ENCODE peak calls at places on chromosomes 7 and 10, in four cellular contexts. O is endothelial cell of umbilical vein, B is GM12878, K is cardiac fibroblast. U is an unnamed sample.
A peak's percentile ranks its signal among the peaks of the same experiment; 100 is the strongest.

GRCh38 chr7:45147858-45148652 is 9.5 kb upstream of the RAMP3 start:
- DNase-seq in B (no peak), K (no peak), O (no peak), U (no peak)

GRCh38 chr7:120862987-120863386 is 5.0 kb upstream of the TSPAN12 start:
- DNase-seq in K (no peak), B (no peak), O (no peak), U (no peak)

GRCh38 chr7:139111885-139112284 is 2.4 kb upstream of the ZC3HAV1 start:
- DNase-seq in K (no peak), B (no peak), O (no peak), U (no peak)

GRCh38 chr7:21371371-21371770 is 56.5 kb upstream of the SP4 start:
- DNase-seq in O (no peak), B (no peak), K (no peak), U (no peak)

GRCh38 chr10:112475565-112476233 is 28.7 kb downstream of the VTI1A start:
- DNase-seq in B (no peak), K (peak; percentile 29), O (peak; percentile 37), U (no peak)

GRCh38 chr7:47258798-47259197 is 323.1 kb downstream of the TNS3 start:
- DNase-seq in K (no peak), O (no peak), B (no peak), U (no peak)

GRCh38 chr10:49242604-49243003 is 54.4 kb upstream of the TMEM273 start:
- DNase-seq in O (no peak), B (no peak), K (no peak), U (no peak)

GRCh38 chr7:130401531-130401930 is 21.2 kb downstream of the CPA1 start:
- DNase-seq in O (no peak), B (no peak), K (peak; percentile 55), U (no peak)

GRCh38 chr10:114526497-114527238 is 122.4 kb upstream of the AFAP1L2 start:
- DNase-seq in B (peak; percentile 95), K (peak; percentile 84), O (peak; percentile 97), U (peak; percentile 95)

GRCh38 chr10:114521250-114521649 is 116.9 kb upstream of the AFAP1L2 start:
- DNase-seq in K (no peak), O (no peak), B (no peak), U (no peak)

GRCh38 chr10:114525368-114525949 is 121.2 kb upstream of the AFAP1L2 start:
- DNase-seq in B (no peak), O (peak; percentile 86), K (peak; percentile 29), U (no peak)

GRCh38 chr10:114526112-114526496 is 121.8 kb upstream of the AFAP1L2 start:
- DNase-seq in O (no peak), K (no peak), B (peak; percentile 51), U (peak; percentile 42)

GRCh38 chr10:114523876-114524275 is 119.6 kb upstream of the AFAP1L2 start:
- DNase-seq in O (no peak), B (no peak), K (no peak), U (no peak)
- TF ChIP-seq CTCF in O (no peak), B (no peak), K (no peak), U (no peak)

DNA sequence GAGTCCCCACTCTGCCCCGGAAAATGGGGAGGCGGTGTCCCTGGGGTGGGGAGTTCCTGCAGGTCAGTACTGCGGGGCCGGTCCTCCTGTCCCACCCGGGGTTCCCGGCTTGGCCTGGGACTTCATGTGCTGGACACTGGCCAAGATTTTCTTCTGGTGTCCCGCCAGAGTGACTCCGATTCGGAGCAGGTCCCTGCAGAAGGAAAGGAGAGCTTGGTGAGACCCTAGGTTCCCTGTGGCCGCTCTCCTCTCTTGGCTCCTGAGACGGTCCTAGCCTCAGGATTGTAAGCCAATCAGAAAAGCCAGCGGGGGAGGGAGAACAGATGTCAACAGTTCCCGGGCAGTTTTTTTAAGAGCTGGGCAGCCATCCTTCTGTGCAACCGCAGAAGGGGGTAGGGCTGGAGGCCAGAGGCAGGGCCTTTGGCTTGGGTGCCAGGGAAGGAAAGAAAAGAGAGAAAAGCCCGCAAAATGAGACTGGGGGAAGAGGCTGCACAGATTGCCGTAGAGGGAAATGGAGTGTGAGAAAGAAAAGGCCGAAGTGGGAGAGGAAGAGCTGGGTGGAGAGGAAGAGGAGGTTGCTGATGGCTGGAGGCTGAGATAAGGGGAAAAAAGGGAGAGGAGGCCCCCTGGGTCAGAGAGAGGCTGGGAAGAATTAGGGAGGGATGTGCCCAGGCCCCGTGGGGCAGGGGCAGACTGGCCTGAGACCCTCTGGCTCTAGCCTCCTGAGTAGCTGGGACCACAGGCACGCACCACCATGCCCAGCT is 23.7 kb downstream of the EPHB4 start:
- DNase-seq in O (peak; percentile 65), B (peak; percentile 56), K (peak; percentile 94), U (peak; percentile 76)
- H3K4me3 ChIP-seq in O (no peak overlapping the region), B (peak overlapping the region; percentile 53), K (no peak overlapping the region), U (peak overlapping the region; percentile 56)

GRCh38 chr7:18064242-18064838 is 36.7 kb upstream of the PRPS1L1 start:
- DNase-seq in B (no peak), K (peak; percentile 29), O (peak; percentile 6), U (peak; percentile 1)
- TF ChIP-seq CTCF in B (peak; percentile 64), K (peak; percentile 75), O (peak; percentile 49), U (peak; percentile 75)

DNA sequence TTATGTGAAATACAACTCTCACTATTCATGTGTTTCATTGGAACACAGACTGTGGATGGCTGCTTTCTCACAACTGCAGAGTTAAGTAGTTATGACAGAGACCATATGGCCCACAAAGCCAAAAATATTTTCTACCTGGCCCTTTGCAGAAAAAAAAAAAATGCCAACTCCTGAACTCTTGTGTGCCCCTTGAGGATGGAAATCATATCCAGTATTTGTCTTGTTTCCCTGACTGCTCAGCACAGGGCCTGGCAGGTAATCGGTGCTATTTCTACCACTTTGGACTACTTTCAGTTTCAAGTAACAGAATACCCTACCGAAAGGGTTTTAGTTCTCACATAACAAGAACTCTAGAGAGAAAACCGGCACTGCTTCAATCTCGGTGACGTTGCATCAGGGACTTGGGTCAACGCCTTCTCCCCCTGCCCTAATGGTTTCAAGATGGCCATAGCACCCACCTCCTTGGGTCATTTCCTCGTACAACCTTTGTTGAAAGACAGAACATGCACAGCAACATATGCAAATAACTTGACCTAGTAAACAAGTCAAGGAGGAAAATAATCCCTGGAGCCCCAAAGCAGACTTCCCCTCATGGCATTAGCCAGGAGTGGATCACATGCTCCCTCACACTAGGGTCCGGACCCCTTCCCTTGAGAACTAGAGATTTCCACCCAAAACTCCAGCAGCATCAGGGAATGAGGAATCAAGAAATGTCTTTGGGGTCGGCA is 11.8 kb upstream of the GPNMB start:
- DNase-seq in O (no peak), K (no peak), B (peak; percentile 72), U (peak; percentile 86)
- H3K4me3 ChIP-seq in O (no peak overlapping the region), K (no peak overlapping the region), B (peak overlapping the region; percentile 5), U (peak overlapping the region; percentile 14)

DNA sequence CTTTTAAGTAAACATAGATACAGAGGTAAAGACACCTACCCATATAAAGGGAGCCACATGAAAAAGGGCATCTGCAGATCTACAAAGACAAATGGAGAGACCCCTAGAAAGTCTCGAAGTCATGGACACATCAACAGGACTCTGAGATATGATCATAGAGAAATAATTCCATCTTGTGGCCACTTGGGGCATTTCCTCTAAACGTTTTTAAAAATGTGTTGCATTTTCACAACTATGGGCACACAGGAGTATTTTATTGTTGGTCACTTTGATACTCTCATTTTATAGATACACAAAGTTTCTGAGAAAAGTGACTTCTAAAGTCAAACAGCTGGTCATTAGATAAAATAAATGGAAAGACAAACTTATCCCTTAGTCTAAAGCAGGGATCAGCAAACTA is 87.1 kb downstream of the CRTAC1 start:
- DNase-seq in O (no peak), K (no peak), B (no peak), U (no peak)
- TF ChIP-seq CTCF in O (no peak), K (no peak), B (no peak), U (no peak)

GRCh38 chr7:155629171-155629570 is 15.3 kb upstream of the RBM33 start:
- DNase-seq in K (no peak), B (no peak), O (no peak), U (no peak)
- H3K4me3 ChIP-seq in K (no peak overlapping the region), B (no peak overlapping the region), O (no peak overlapping the region), U (no peak overlapping the region)

GRCh38 chr10:69714572-69714971 is 84.5 kb downstream of the FAM241B start:
- DNase-seq in O (no peak), B (no peak), K (no peak), U (no peak)

GRCh38 chr10:69712346-69712745 is 82.3 kb downstream of the FAM241B start:
- DNase-seq in O (no peak), B (no peak), K (no peak), U (no peak)

GRCh38 chr10:69710008-69710905 is 80.2 kb downstream of the FAM241B start:
- DNase-seq in B (no peak), K (no peak), O (no peak), U (no peak)

GRCh38 chr10:69704231-69704630 is 74.2 kb downstream of the FAM241B start:
- DNase-seq in K (no peak), O (no peak), B (no peak), U (no peak)

DNA sequence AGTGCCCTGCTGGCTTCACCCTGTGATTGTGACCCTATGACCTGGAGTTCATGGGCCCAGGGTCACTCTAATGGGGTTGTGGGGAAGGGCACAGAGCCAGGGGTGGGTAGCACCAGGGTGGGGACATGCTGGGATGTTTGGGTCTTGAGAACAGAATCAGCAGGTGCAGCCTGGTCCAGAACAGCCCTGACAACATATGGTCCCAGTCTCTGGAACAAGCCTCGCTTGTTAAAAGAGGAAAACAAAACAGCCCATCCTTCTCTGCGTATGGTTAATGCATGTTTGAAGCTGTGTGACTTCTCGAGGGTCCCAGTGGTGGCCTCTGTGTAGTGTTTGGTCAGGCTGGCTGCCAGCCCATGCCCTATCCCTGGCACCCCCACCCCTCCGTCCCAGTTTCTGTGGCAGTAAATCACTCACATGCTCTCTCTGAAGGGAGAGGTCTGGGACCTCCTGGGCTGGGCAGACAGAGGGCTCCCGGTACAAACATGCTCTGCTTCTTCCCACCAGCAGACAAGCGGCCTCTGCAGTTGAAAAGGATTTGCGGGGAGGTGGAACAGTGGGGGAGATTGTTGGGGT is 79.4 kb downstream of the FAM241B start:
- DNase-seq in B (no peak), O (no peak), K (no peak), U (no peak)
- TF ChIP-seq CTCF in B (no peak), O (no peak), K (no peak), U (no peak)

U was measured in GM12864.